ENCODE peak calls at places on chromosomes 2 and 18, in seven cellular contexts. N is activated naive CD8-positive, alpha-beta T cell treated with anti-CD3 and anti-CD28 coated beads for 36 hours; C is MCF 10A; X is stimulated activated CD4-positive, alpha-beta T cell treated with anti-CD3 and anti-CD28 coated beads, TNF-alpha, amount 100 ng/mL, for 24 hours; V is astrocyte of the cerebellum; H is GF-D8; G is cardiac muscle cell. I is an unnamed sample.

GRCh38 chr2:65000619-65001018 is 11.4 kb downstream of the SLC1A4 start:
- DNase-seq in G (peak), X (no peak), C (no peak), V (no peak), H (no peak), N (no peak), I (no peak)

GRCh38 chr2:54212456-54212855 is 43.6 kb downstream of the TSPYL6 start:
- DNase-seq in N (no peak), V (peak), H (no peak), C (peak), G (no peak), X (no peak), I (peak)

GRCh38 chr2:10170256-10170655 is 47.7 kb downstream of the RRM2 start:
- DNase-seq in X (no peak), N (no peak), G (no peak), H (no peak), V (no peak), C (peak), I (no peak)

GRCh38 chr2:118227698-118228508 is 139.6 kb downstream of the INSIG2 start:
- DNase-seq in V (no peak), X (no peak), C (peak), H (no peak), G (no peak), N (no peak), I (no peak)

GRCh38 chr18:1104265-1104792 is 199.7 kb downstream of the ADCYAP1 start:
- DNase-seq in X (no peak), G (no peak), H (no peak), C (peak), V (peak), N (no peak), I (peak)

GRCh38 chr2:70958759-70959158 is 19.7 kb upstream of the ANKRD53 start:
- DNase-seq in N (no peak), C (no peak), G (no peak), V (no peak), X (no peak), H (no peak), I (no peak)

GRCh38 chr18:41974661-41975286 is 19.7 kb downstream of the PIK3C3 start:
- DNase-seq in N (peak), V (no peak), X (peak), G (peak), C (no peak), H (no peak), I (no peak)

GRCh38 chr2:83827618-83828017 is 631.5 kb downstream of the SUCLG1 start:
- DNase-seq in C (peak), V (no peak), X (no peak), N (no peak), H (no peak), G (no peak), I (no peak)

GRCh38 chr2:70122470-70122869 is 35.2 kb downstream of the PCBP1 start:
- DNase-seq in C (no peak), G (no peak), N (no peak), H (no peak), X (no peak), V (no peak), I (no peak)

I was measured in H4.